ENCODE peak calls at places on chromosome 9, in seven cellular contexts. I, S, D, B, L, H and K are unnamed samples.

GRCh38 chr9:81559741-81560140 is 129.6 kb downstream of the TLE1 start:
- DNase-seq in H (no peak), D (no peak), I (no peak), L (peak; percentile 88), S (no peak), B (no peak), K (no peak)

GRCh38 chr9:70480405-70480980 is 66.0 kb upstream of the KLF9 start:
- DNase-seq in B (no peak), H (no peak), D (no peak), L (no peak), I (no peak), S (no peak), K (peak; percentile 91)

GRCh38 chr9:137982132-137982666 is 104.6 kb downstream of the CACNA1B start:
- DNase-seq in H (no peak), L (no peak), S (no peak), B (no peak), I (no peak), D (no peak), K (no peak)

GRCh38 chr9:16509946-16510504 is 360.4 kb downstream of the BNC2 start:
- DNase-seq in L (no peak), I (peak; percentile 42), S (no peak), D (no peak), B (no peak), H (no peak), K (no peak)

GRCh38 chr9:90871327-90871935 is 69.8 kb downstream of the SYK start:
- DNase-seq in I (no peak), D (no peak), B (no peak), S (no peak), L (no peak), H (no peak), K (no peak)

GRCh38 chr9:99732715-99733114 is 89.0 kb upstream of the NR4A3 start:
- DNase-seq in D (no peak), B (no peak), I (no peak), L (no peak), S (no peak), H (no peak), K (no peak)

GRCh38 chr9:133995012-133995896 is 3.1 kb upstream of the VAV2 start:
- DNase-seq in I (peak; percentile 44), B (no peak), S (no peak), H (no peak), D (no peak), L (peak; percentile 20), K (peak; percentile 34)

GRCh38 chr9:136023401-136024225 is 62.4 kb upstream of the UBAC1 start:
- DNase-seq in H (no peak), I (no peak), S (no peak), D (no peak), B (no peak), L (no peak), K (no peak)

GRCh38 chr9:21413089-21414023 is 4.4 kb downstream of the IFNA8 start:
- DNase-seq in H (no peak), D (no peak), B (no peak), L (peak; percentile 21), S (no peak), I (peak; percentile 18), K (no peak)

GRCh38 chr9:77847626-77848025 is 184.0 kb downstream of the GNAQ start:
- DNase-seq in D (no peak), I (no peak), B (no peak), S (no peak), L (no peak), H (no peak), K (no peak)

GRCh38 chr9:38025166-38025565 is 43.9 kb downstream of the SHB start:
- DNase-seq in L (peak; percentile 57), S (no peak), B (no peak), I (no peak), H (no peak), D (no peak), K (no peak)

GRCh38 chr9:77820293-77820954 is 172.3 kb upstream of the GNA14 start:
- DNase-seq in I (no peak), L (no peak), H (no peak), S (no peak), D (no peak), B (no peak), K (no peak)

GRCh38 chr9:91378695-91379127 is 17.0 kb upstream of the AUH start:
- DNase-seq in D (no peak), H (no peak), I (no peak), B (no peak), L (peak; percentile 35), S (no peak), K (no peak)

GRCh38 chr9:95791695-95792094 is 83.8 kb upstream of the ERCC6L2 start:
- DNase-seq in L (no peak), H (no peak), D (no peak), I (no peak), S (no peak), B (no peak), K (no peak)